ENCODE peak calls at places on chromosomes 7 and 10, in eight cellular contexts. W is transverse colon, Y is endothelial cell of umbilical vein, R is astrocyte, G is heart right ventricle, K is stomach, E is aorta, X is thyroid gland. I is an unnamed sample.

GRCh38 chr10:97135464-97135863 is 50.3 kb downstream of the SLIT1 start:
- DNase-seq in W (no peak), Y (no peak), R (no peak), G (no peak), K (no peak), E (no peak), X (no peak), I (no peak)

GRCh38 chr7:69078997-69079769 is 519.1 kb upstream of the AUTS2 start:
- DNase-seq in W (peak; percentile 7), Y (no peak), R (peak; percentile 81), G (peak; percentile 46), K (no peak), E (no peak), X (peak; percentile 86), I (peak; percentile 14)

GRCh38 chr7:118511146-118511545 is 286.6 kb downstream of the ANKRD7 start:
- DNase-seq in W (no peak), Y (no peak), R (no peak), G (no peak), K (no peak), E (no peak), X (no peak), I (no peak)

GRCh38 chr7:70384891-70385290 is 747.1 kb upstream of the GALNT17 start:
- DNase-seq in W (no peak), Y (no peak), R (peak; percentile 94), G (no peak), K (no peak), E (no peak), X (no peak), I (no peak)

GRCh38 chr7:151168022-151168786 is 710 bp upstream of the GBX1 start:
- DNase-seq in W (peak; percentile 46), Y (no peak), R (no peak), G (no peak), K (peak; percentile 42), E (peak; percentile 54), X (peak; percentile 17), I (no peak)

GRCh38 chr10:95242581-95243317 is 48.1 kb downstream of the PDLIM1 start:
- DNase-seq in W (no peak), Y (peak; percentile 41), R (no peak), G (no peak), K (peak; percentile 61), E (no peak), X (peak; percentile 68), I (no peak)

GRCh38 chr7:101915000-101915399 is 97.6 kb downstream of the CUX1 start:
- DNase-seq in W (no peak), Y (no peak), R (no peak), G (peak; percentile 64), K (no peak), E (peak; percentile 23), X (no peak), I (no peak)

GRCh38 chr7:100486111-100486636 is 2.4 kb downstream of the NYAP1 start:
- DNase-seq in W (no peak), Y (no peak), R (no peak), G (no peak), K (no peak), E (no peak), X (no peak), I (no peak)

GRCh38 chr7:112748381-112748780 is 41.8 kb downstream of the TMEM168 start:
- DNase-seq in W (no peak), Y (no peak), R (no peak), G (no peak), K (no peak), E (no peak), X (no peak), I (no peak)

GRCh38 chr10:102617816-102618215 is 26.5 kb upstream of the TRIM8 start:
- DNase-seq in W (no peak), Y (no peak), R (no peak), G (no peak), K (no peak), E (no peak), X (no peak), I (no peak)

GRCh38 chr10:102615361-102615760 is 28.9 kb upstream of the TRIM8 start:
- DNase-seq in W (no peak), Y (peak; percentile 29), R (no peak), G (no peak), K (no peak), E (no peak), X (no peak), I (no peak)

GRCh38 chr10:102616071-102616770 is 28.1 kb upstream of the TRIM8 start:
- DNase-seq in W (peak; percentile 47), Y (no peak), R (no peak), G (peak; percentile 75), K (no peak), E (peak; percentile 80), X (peak; percentile 58), I (no peak)

GRCh38 chr10:102614888-102615287 is 29.4 kb upstream of the TRIM8 start:
- DNase-seq in W (no peak), Y (no peak), R (no peak), G (no peak), K (no peak), E (no peak), X (no peak), I (no peak)

DNA sequence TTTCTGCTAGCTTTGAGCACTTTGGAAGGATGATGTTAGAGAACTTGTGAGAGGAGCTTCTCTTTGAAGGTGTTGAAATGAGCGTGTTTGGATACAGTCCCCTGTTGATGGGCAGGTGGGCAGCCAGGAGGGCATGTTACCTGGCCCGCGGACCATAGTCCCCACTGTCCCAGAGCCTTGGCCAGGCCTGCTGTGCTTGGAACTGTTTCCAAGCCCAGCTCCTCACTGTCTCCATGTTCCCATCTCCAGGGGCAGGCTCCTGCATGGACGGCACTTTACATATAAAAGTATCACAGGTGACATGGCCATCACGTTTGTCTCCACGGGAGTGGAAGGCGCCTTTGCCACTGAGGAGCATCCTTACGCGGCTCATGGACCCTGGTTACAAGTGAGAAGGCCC is 27.2 kb upstream of the TRIM8 start:
- DNase-seq in W (no peak), Y (no peak), R (no peak), G (no peak), K (no peak), E (no peak), X (no peak), I (no peak)
- H3K4me1 ChIP-seq in W (peaks cover 45% of the 10 kb centered on the region), Y (peaks cover 52% of the 10 kb centered on the region), R (peaks cover 32% of the 10 kb centered on the region), G (peaks cover 97% of the 10 kb centered on the region), K (peaks cover 41% of the 10 kb centered on the region), E (no peaks in the 10 kb centered on the region), X (peaks cover 62% of the 10 kb centered on the region), I (peaks cover 30% of the 10 kb centered on the region)

GRCh38 chr10:85861513-85862197 is 504.9 kb downstream of the GRID1 start:
- DNase-seq in W (no peak), Y (no peak), R (no peak), G (no peak), K (no peak), E (no peak), X (no peak), I (no peak)

GRCh38 chr10:85862771-85863170 is 503.8 kb downstream of the GRID1 start:
- DNase-seq in W (no peak), Y (no peak), R (no peak), G (no peak), K (no peak), E (no peak), X (no peak), I (no peak)

GRCh38 chr10:85864173-85864549 is 502.4 kb downstream of the GRID1 start:
- DNase-seq in W (no peak), Y (no peak), R (no peak), G (no peak), K (no peak), E (no peak), X (no peak), I (no peak)

GRCh38 chr10:85863301-85864172 is 503.1 kb downstream of the GRID1 start:
- DNase-seq in W (no peak), Y (no peak), R (no peak), G (no peak), K (no peak), E (no peak), X (no peak), I (no peak)

DNA sequence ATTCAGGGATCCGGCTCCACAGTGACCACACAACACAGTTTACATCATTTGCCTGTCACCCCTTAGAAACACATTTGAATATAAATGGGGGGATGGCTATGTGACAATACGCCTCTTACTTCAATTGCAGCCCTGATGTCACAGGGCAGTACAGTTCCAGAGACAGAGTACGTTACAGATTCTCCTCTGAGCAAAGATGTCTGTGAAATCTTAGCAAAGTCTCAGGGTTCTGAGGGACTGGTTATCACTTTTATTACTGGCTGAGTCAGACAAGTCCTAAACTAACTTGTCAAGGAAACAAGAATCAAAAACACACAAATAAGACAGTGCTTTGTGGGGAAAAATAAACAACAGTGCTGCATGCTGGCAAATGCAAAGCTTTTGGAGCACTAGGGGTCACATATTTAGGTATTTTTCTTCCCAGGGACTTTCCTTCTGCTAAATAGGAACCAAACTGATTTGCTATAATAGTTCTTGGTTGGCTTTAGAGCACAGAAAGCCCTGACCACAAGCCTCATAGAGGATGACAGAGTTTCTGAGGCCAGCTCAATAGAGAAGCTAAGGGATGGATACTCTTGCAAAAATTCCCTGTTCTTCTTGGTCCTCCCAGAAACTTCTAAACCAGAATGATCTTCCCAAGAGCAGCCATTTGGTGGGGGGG is 501.6 kb downstream of the GRID1 start:
- DNase-seq in W (no peak), Y (no peak), R (no peak), G (no peak), K (no peak), E (no peak), X (no peak), I (no peak)
- H3K9me3 ChIP-seq in W (no peaks in the 10 kb centered on the region), Y (no peaks in the 10 kb centered on the region), R (peaks cover 4% of the 10 kb centered on the region), G (no peaks in the 10 kb centered on the region), K (no peaks in the 10 kb centered on the region), E (no peaks in the 10 kb centered on the region), X (no peaks in the 10 kb centered on the region), I (no peaks in the 10 kb centered on the region)

DNA sequence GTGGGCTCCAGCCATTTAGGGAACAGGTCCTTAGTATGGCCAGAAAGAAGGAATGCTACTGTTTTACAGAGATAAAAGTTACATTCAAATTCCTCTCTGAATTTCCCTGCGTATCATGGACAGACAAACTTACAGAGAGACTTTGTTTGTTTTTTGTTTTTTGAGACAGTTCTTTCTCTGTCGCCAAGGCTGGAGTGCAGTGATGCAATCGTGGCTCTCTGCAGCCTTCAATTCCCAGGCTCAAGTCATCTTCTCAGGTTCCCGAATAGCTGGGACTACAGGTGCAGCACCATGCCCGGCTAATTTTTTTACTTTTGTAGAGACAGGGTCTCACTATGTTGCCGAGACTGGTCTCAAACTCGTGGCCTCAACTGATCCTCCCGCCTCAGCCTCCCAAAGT is 64.6 kb upstream of the MPP7 start:
- DNase-seq in W (no peak), Y (no peak), R (no peak), G (no peak), K (no peak), E (no peak), X (no peak), I (no peak)
- H3K4me1 ChIP-seq in W (peaks cover 4% of the 10 kb centered on the region), Y (no peaks in the 10 kb centered on the region), R (no peaks in the 10 kb centered on the region), G (no peaks in the 10 kb centered on the region), K (no peaks in the 10 kb centered on the region), E (no peaks in the 10 kb centered on the region), X (no peaks in the 10 kb centered on the region), I (no peaks in the 10 kb centered on the region)

DNA sequence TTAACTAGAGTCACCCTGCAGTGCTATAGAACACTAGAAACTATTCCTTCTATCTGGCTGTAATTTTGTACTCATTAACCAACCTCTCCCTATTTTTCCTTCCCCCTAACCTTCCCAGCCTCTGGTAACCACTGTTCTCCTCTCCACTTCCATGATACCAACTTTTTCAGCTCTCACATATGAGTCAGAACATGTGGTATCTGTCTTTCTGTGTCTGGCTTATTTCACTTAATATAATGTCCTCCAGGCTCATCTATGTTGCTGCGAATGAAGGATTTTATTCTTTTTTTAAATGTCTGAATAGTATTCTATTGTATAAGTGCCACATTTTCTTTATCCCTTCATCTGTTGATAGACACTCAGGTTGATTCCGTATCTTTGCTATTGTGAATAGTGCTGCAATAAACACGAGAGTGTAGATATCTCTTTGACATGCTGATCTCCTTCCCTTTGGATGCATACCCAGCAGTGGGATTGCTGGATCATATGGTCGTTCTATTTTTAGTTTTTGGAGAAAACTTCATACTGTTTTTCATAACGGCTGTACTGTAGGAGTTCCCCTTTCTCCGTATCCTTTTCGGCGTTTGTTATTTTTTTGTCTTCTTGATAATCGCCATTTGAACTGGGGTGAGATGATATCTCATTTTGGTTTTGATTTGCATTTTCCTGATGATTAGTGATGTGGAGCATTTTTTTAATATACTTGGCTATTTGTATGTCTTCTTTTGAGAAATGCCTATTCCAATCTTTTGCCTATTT is 101.3 kb downstream of the FAM107B start:
- DNase-seq in W (no peak), Y (no peak), R (no peak), G (no peak), K (no peak), E (no peak), X (no peak), I (no peak)
- H3K9me3 ChIP-seq in W (no peaks in the 10 kb centered on the region), Y (no peaks in the 10 kb centered on the region), R (no peaks in the 10 kb centered on the region), G (no peaks in the 10 kb centered on the region), K (no peaks in the 10 kb centered on the region), E (no peaks in the 10 kb centered on the region), X (no peaks in the 10 kb centered on the region), I (no peaks in the 10 kb centered on the region)